ENCODE peak calls at places on chromosomes 6 and 20, in six cellular contexts. P, X, W, C, B and Q are unnamed samples.

GRCh38 chr6:1286972-1287600 is 24.8 kb upstream of the FOXQ1 start:
- DNase-seq in P (no peak), X (no peak), W (peak), C (peak), B (peak), Q (peak)

GRCh38 chr6:170284126-170284773 is 6.6 kb downstream of the DLL1 start:
- DNase-seq in P (no peak), X (no peak), W (no peak), C (no peak), B (no peak), Q (no peak)

GRCh38 chr6:170038251-170038650 is 252.6 kb downstream of the DLL1 start:
- DNase-seq in P (peak), X (no peak), W (no peak), C (no peak), B (no peak), Q (no peak)

GRCh38 chr6:44217332-44218143 is 812 bp downstream of the MYMX start:
- DNase-seq in P (peak), X (no peak), W (no peak), C (peak), B (no peak), Q (no peak)

GRCh38 chr20:6142348-6142993 is 19.6 kb upstream of the FERMT1 start:
- DNase-seq in P (no peak), X (peak), W (peak), C (peak), B (peak), Q (peak)

GRCh38 chr20:43863330-43863729 is 51.3 kb upstream of the TOX2 start:
- DNase-seq in P (no peak), X (no peak), W (no peak), C (no peak), B (no peak), Q (no peak)

GRCh38 chr20:33576432-33576883 is 85.7 kb upstream of the C20orf144 start:
- DNase-seq in P (no peak), X (no peak), W (peak), C (no peak), B (no peak), Q (no peak)

GRCh38 chr20:35269055-35269781 is 8.7 kb downstream of the MMP24OS start:
- DNase-seq in P (no peak), X (peak), W (peak), C (peak), B (no peak), Q (peak)

GRCh38 chr6:41419385-41419784 is 84.0 kb downstream of the NCR2 start:
- DNase-seq in P (no peak), X (no peak), W (no peak), C (no peak), B (no peak), Q (no peak)

GRCh38 chr6:78770766-78771165 is 96.6 kb upstream of the IRAK1BP1 start:
- DNase-seq in P (no peak), X (no peak), W (no peak), C (no peak), B (no peak), Q (no peak)

GRCh38 chr20:61877331-61877730 is 188.3 kb downstream of the TAF4 start:
- DNase-seq in P (no peak), X (no peak), W (no peak), C (no peak), B (no peak), Q (no peak)

GRCh38 chr20:17845701-17846475 is 122.7 kb downstream of the SNX5 start:
- DNase-seq in P (no peak), X (peak), W (no peak), C (no peak), B (no peak), Q (no peak)

GRCh38 chr6:88848870-88849269 is 114.5 kb downstream of the RNGTT start:
- DNase-seq in P (no peak), X (no peak), W (no peak), C (no peak), B (no peak), Q (no peak)

GRCh38 chr6:158630944-158631616 is 13.5 kb downstream of the DYNLT1 start:
- DNase-seq in P (peak), X (no peak), W (no peak), C (peak), B (no peak), Q (no peak)

GRCh38 chr6:129748212-129748900 is 38.4 kb upstream of the ARHGAP18 start:
- DNase-seq in P (peak), X (peak), W (no peak), C (peak), B (no peak), Q (no peak)

GRCh38 chr6:135606392-135606791 is 108.9 kb upstream of the AHI1 start:
- DNase-seq in P (no peak), X (no peak), W (no peak), C (no peak), B (no peak), Q (no peak)

GRCh38 chr20:50312682-50313187 is 122.1 kb downstream of the CEBPB start:
- DNase-seq in P (peak), X (no peak), W (peak), C (no peak), B (no peak), Q (peak)

GRCh38 chr20:12012241-12013222 is 94.8 kb downstream of the BTBD3 start:
- DNase-seq in P (no peak), X (peak), W (peak), C (peak), B (peak), Q (peak)

GRCh38 chr20:50593005-50593335 is 82.8 kb downstream of the PTPN1 start:
- DNase-seq in P (no peak), X (no peak), W (no peak), C (no peak), B (no peak), Q (no peak)

GRCh38 chr6:82113231-82113630 is 134.3 kb downstream of the IBTK start:
- DNase-seq in P (no peak), X (no peak), W (no peak), C (no peak), B (no peak), Q (peak)

GRCh38 chr6:129525055-129525454 is 184.9 kb downstream of the ARHGAP18 start:
- DNase-seq in P (no peak), X (no peak), W (no peak), C (no peak), B (no peak), Q (no peak)

GRCh38 chr20:8809107-8809953 is 259.6 kb upstream of the PLCB4 start:
- DNase-seq in P (no peak), X (no peak), W (no peak), C (no peak), B (no peak), Q (no peak)

GRCh38 chr6:158803733-158804143 is 15.4 kb downstream of the EZR start:
- DNase-seq in P (no peak), X (peak), W (no peak), C (peak), B (no peak), Q (no peak)

GRCh38 chr20:32439132-32439829 is 81.2 kb downstream of the ASXL1 start:
- DNase-seq in P (no peak), X (no peak), W (no peak), C (peak), B (peak), Q (peak)

GRCh38 chr20:47146703-47147102 is 209.8 kb downstream of the ZMYND8 start:
- DNase-seq in P (no peak), X (no peak), W (no peak), C (peak), B (peak), Q (peak)

GRCh38 chr6:54009052-54009654 is 102.1 kb upstream of the MLIP start:
- DNase-seq in P (no peak), X (no peak), W (no peak), C (no peak), B (no peak), Q (no peak)
- H3K4me3 ChIP-seq in P (no peak), X (no peak), W (no peak), C (no peak), B (no peak), Q (no peak)

DNA sequence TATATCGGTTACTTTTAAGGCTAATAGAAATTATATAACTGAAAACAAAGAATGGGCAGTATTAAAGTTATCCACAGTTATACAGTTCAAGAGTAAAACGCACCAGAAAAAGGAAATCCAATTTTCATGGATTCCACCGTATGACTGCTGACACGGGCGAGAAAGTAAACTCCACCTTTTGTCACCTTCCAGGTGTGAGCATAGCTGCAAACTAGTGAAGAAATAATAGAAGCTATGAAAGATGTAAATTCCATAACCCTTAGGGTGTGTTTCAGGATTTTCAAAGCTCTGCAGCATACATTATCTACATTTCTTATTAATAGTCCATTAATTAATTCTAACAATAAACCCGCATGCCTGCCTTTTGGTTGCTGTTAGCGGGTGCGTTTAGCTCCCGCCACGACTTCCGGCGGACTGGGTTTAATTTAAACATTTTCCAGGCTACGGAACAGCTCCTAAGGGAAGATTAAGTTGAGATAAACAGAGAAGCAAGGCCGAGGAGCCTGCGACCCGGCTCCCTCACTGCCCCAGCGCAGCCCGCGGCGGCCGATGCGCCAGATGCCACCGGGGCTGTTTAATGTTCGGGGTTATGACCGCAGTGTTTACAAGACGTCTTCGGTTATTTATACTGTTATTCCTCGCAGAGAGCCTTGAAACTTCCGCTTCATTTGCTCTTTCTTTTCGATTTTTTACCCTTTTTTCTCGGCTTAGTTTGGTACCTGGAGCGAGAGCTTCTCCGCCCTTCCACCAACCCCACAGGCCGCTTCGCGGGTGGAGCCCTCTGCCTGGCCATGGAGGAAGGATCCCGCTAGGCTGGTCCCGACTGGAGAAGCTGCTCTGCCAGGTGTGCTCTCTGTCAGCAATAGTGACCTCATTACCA is 3.8 kb downstream of the TCF21 start:
- DNase-seq in P (no peak), X (no peak), W (no peak), C (no peak), B (no peak), Q (no peak)
- TF ChIP-seq CTCF in P (no peak), X (no peak), W (no peak), C (no peak), B (no peak), Q (no peak)

GRCh38 chr6:104940238-104940880 is 16.5 kb upstream of the LIN28B start:
- DNase-seq in P (no peak), X (no peak), W (no peak), C (no peak), B (no peak), Q (no peak)
- H3K4me3 ChIP-seq in P (peak), X (no peak), W (no peak), C (peak), B (peak), Q (peak)

GRCh38 chr6:7086488-7086887 is 21.3 kb upstream of the RREB1 start:
- DNase-seq in P (peak), X (peak), W (no peak), C (no peak), B (no peak), Q (no peak)
- TF ChIP-seq CTCF in P (no peak), X (peak), W (no peak), C (no peak), B (no peak), Q (no peak)

GRCh38 chr20:19463597-19463996 is 251.2 kb downstream of the SLC24A3 start:
- DNase-seq in P (no peak), X (no peak), W (no peak), C (no peak), B (no peak), Q (no peak)
- H3K4me3 ChIP-seq in P (no peak), X (no peak), W (no peak), C (no peak), B (no peak), Q (no peak)

DNA sequence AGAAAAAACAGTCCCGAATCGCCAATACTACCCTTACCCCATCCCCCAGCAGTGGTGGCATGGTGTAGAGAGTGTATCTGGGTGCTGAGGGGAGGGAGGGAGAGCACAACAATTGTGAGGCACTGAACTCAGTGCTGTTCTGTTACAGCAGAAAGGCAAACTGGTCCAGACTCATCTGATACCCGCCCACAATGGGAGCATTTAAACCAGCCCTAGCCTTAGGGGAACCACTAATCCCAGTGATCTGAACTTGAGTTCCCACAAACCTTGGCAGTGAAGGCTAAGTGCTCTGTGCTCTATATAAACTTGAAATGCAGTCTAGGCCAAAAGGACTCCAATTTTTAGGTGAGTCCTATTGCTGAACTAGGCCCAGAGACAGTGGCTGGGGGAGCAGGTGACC is 666.4 kb upstream of the PTCHD4 start:
- DNase-seq in P (no peak), X (no peak), W (no peak), C (no peak), B (no peak), Q (no peak)
- TF ChIP-seq CTCF in P (no peak), X (no peak), W (no peak), C (no peak), B (no peak), Q (no peak)

GRCh38 chr6:3001146-3001772 is 1.6 kb downstream of the NQO2 start:
- DNase-seq in P (no peak), X (no peak), W (no peak), C (no peak), B (no peak), Q (no peak)
- H3K4me3 ChIP-seq in P (peak), X (no peak), W (peak), C (no peak), B (no peak), Q (no peak)